ENCODE peak calls at places on chromosomes 11 and 22, in nine cellular contexts. L is stomach, A is K562, O is sigmoid colon, C is endothelial cell of umbilical vein, J is transverse colon, N is SK-N-MC, Q is prostate gland, G is GM12878. B is an unnamed sample.

GRCh38 chr11:130312046-130312445 is 2.7 kb downstream of the ZBTB44 start:
- DNase-seq in L (no peak), A (no peak), O (no peak), C (no peak), J (no peak), N (no peak), Q (no peak), G (no peak), B (no peak)

GRCh38 chr11:45774023-45774655 is 30.8 kb upstream of the SLC35C1 start:
- DNase-seq in L (peak; percentile 15), A (no peak), O (no peak), C (no peak), J (no peak), N (no peak), Q (no peak), G (no peak), B (no peak)

GRCh38 chr11:76124905-76125566 is 81.3 kb downstream of the WNT11 start:
- DNase-seq in L (no peak), A (no peak), O (no peak), C (no peak), J (no peak), N (no peak), Q (no peak), G (peak; percentile 30), B (no peak)

GRCh38 chr11:74100231-74100630 is 70.6 kb downstream of the C2CD3 start:
- DNase-seq in L (no peak), A (no peak), O (no peak), C (no peak), J (no peak), N (no peak), Q (no peak), G (no peak), B (no peak)

GRCh38 chr11:25065711-25066110 is 568.9 kb downstream of the LUZP2 start:
- DNase-seq in L (no peak), A (no peak), O (no peak), C (peak; percentile 1), J (no peak), N (no peak), Q (no peak), G (no peak), B (no peak)

GRCh38 chr11:30488304-30488998 is 97.7 kb downstream of the MPPED2 start:
- DNase-seq in L (peak; percentile 53), A (no peak), O (no peak), C (peak; percentile 36), J (peak; percentile 60), N (no peak), Q (peak; percentile 85), G (no peak), B (no peak)

GRCh38 chr22:20956258-20957117 is 10.6 kb upstream of the AIFM3 start:
- DNase-seq in L (no peak), A (no peak), O (no peak), C (no peak), J (peak; percentile 87), N (no peak), Q (no peak), G (no peak), B (no peak)

GRCh38 chr11:120532511-120533196 is 21.1 kb downstream of the GRIK4 start:
- DNase-seq in L (no peak), A (no peak), O (no peak), C (no peak), J (no peak), N (no peak), Q (no peak), G (no peak), B (no peak)

GRCh38 chr11:70018816-70019215 is 59.3 kb upstream of the ANO1 start:
- DNase-seq in L (no peak), A (no peak), O (no peak), C (no peak), J (no peak), N (no peak), Q (no peak), G (no peak), B (peak; percentile 42)

GRCh38 chr22:20647586-20648305 is 126.2 kb upstream of the SERPIND1 start:
- DNase-seq in L (no peak), A (no peak), O (no peak), C (no peak), J (no peak), N (no peak), Q (no peak), G (no peak), B (no peak)

GRCh38 chr22:20853236-20853660 is 5.4 kb downstream of the PI4KA start:
- DNase-seq in L (no peak), A (peak; percentile 32), O (no peak), C (no peak), J (no peak), N (no peak), Q (no peak), G (no peak), B (no peak)

GRCh38 chr11:64448599-64449380 is 89.8 kb downstream of the RPS6KA4 start:
- DNase-seq in L (peak; percentile 85), A (peak; percentile 85), O (peak; percentile 90), C (peak; percentile 55), J (peak; percentile 83), N (no peak), Q (peak; percentile 73), G (no peak), B (peak; percentile 95)

GRCh38 chr22:33864723-33865130 is 55.5 kb downstream of the LARGE1 start:
- DNase-seq in L (no peak), A (no peak), O (no peak), C (no peak), J (peak; percentile 21), N (no peak), Q (no peak), G (no peak), B (no peak)

GRCh38 chr11:65224939-65225283 is 36.9 kb upstream of the POLA2 start:
- DNase-seq in L (peak; percentile 56), A (peak; percentile 45), O (peak; percentile 84), C (peak; percentile 48), J (peak; percentile 41), N (no peak), Q (no peak), G (no peak), B (no peak)

GRCh38 chr22:43476341-43476740 is 64.5 kb downstream of the MPPED1 start:
- DNase-seq in L (no peak), A (no peak), O (no peak), C (no peak), J (no peak), N (no peak), Q (no peak), G (no peak), B (peak; percentile 23)

GRCh38 chr11:100830978-100831732 is 144.1 kb downstream of the ARHGAP42 start:
- DNase-seq in L (no peak), A (no peak), O (no peak), C (peak; percentile 24), J (no peak), N (no peak), Q (no peak), G (no peak), B (no peak)

DNA sequence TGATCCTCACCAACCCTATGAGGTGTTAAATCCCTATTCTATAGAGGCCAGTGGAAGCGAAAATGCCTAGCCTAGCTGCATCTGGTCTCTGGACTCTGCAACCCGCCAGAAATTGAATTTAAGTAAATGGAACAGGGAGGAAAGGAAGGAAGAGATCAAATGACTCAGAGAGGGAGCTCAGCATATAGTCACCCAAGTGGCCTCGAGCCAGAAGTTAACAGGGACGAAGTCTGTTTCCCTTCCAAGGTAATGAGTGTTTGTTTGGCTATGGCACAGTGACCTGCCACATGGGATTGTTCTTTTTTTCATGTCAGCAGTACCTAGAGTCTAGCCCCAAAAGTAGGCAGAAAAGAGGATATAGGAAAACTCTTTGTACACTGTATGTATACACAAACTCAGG is 66.3 kb downstream of the PAK1 start:
- DNase-seq in L (peak; percentile 85), A (no peak), O (no peak), C (peak; percentile 96), J (peak; percentile 80), N (no peak), Q (peak; percentile 80), G (no peak), B (no peak)
- TF ChIP-seq POLR2AphosphoS5 in L (no peak), A (no peak), O (peak; percentile 33), C (peak; percentile 88), J (no peak), N (no peak), Q (peak; percentile 89), G (no peak), B (no peak)

DNA sequence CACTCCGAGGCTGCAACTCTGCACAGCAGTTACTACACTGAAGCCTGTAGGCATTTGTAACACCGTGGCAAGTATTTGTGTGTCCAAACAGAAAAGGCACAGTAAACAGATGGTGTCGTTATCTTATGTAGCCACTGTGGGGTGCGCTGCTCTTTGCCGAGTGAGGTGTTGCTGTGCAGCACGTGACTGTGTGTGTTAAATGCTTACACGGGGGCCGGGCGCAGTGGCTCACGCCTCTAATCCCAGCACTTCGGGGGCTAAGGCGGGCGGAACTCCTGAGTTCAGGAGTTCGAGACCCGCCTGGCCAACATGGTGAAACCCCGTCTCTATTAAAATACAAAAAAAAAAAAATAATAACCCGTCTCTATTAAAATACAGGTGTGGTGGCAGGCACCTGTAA is 11.5 kb downstream of the ZBED4 start:
- DNase-seq in L (no peak), A (no peak), O (no peak), C (no peak), J (peak; percentile 5), N (no peak), Q (no peak), G (no peak), B (peak; percentile 61)
- H3K9me3 ChIP-seq in L (peaks cover 19% of the 10 kb centered on the region), A (peaks cover 3% of the 10 kb centered on the region), O (no peaks in the 10 kb centered on the region), C (no peaks in the 10 kb centered on the region), J (peaks cover 7% of the 10 kb centered on the region), N (peaks cover 23% of the 10 kb centered on the region), Q (no peaks in the 10 kb centered on the region), G (peaks cover 23% of the 10 kb centered on the region), B (peaks cover 39% of the 10 kb centered on the region)

GRCh38 chr11:68008381-68009337 is 1.5 kb upstream of the ALDH3B1 start:
- DNase-seq in L (peak; percentile 81), A (no peak), O (peak; percentile 70), C (no peak), J (peak; percentile 73), N (no peak), Q (no peak), G (no peak), B (peak; percentile 89)
- H3K4me3 ChIP-seq in L (no peak overlapping the region), A (no peak overlapping the region), O (no peak overlapping the region), C (no peak overlapping the region), J (no peak overlapping the region), N (no peak overlapping the region), Q (no peak overlapping the region), G (no peak overlapping the region), B (no peak overlapping the region)

DNA sequence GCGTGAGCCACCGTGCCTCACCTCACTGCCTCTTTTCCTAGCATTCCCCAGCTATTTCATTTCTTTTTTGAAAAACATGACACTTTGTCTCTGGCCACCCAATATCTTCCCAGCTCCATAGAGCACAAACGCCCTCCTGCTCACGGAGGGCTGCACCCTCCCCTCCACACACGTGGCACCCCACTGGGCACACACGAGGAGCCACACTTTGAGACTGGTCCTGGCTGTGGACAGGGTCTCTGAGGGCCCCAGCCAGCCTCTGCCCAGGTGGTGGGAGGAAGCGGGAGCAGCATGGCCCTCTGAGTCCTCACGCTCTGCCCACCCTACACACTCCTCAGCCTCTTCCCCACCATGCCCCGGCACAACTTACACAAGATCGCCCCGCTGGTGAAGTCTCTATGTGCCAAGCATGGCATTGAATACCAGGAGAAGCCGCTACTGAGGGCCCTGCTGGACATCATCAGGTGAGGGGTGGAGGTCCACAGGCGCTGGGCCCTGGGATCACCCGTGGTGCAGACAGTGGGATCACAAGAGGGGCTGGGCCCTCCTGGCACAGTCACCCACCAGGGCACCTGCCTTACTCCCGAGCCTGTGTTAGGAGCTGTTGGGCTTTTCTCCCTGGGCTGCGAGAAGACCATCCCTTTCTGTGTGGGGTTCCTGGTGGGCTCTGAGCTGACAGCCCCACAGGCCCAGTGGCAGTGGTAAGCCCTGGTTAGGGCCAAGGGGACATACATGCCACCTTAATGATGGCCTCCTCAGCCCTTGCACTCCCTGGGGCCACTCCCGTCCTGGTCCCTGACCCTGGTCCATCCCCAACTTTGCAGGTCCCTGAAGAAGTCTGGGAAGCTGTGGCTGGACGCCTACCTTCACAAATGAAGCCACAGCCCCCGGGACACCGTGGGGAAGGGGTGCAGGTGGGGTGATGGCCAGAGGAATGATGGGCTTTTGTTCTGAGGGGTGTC is 26.2 kb downstream of the FADS3 start:
- DNase-seq in L (no peak), A (no peak), O (no peak), C (no peak), J (no peak), N (no peak), Q (no peak), G (no peak), B (no peak)
- TF ChIP-seq POLR2AphosphoS5 in L (no peak), A (no peak), O (no peak), C (no peak), J (no peak), N (peak; percentile 21), Q (no peak), G (no peak), B (no peak)

B was measured in spleen.